ENCODE peak calls at places on chromosomes 11 and 22, in five cellular contexts. L is NCI-H69; E is GM23248; V is astrocyte of the spinal cord; H is stimulated activated CD8-positive, alpha-beta memory T cell treated with anti-CD3 and anti-CD28 coated beads, Interleukin-4, amount 100 ng/mL, for 48 hours. B is an unnamed sample.

GRCh38 chr22:22865311-22866072 is 22.1 kb upstream of the IGLL5 start:
- DNase-seq in H (peak), L (no peak), V (no peak), E (no peak), B (no peak)

GRCh38 chr22:32745251-32745995 is 56.1 kb upstream of the TIMP3 start:
- DNase-seq in L (no peak), V (peak), E (peak), H (no peak), B (no peak)

GRCh38 chr11:1887451-1888346 is 4.0 kb downstream of the PRR33 start:
- DNase-seq in V (no peak), E (no peak), L (no peak), H (no peak), B (no peak)

GRCh38 chr11:130150790-130151189 is 8.8 kb upstream of the ST14 start:
- DNase-seq in L (no peak), H (no peak), V (no peak), E (no peak), B (no peak)

GRCh38 chr11:125408281-125408680 is 87.8 kb downstream of the FEZ1 start:
- DNase-seq in V (no peak), L (peak), E (no peak), H (no peak), B (no peak)

GRCh38 chr11:117724104-117724503 is 72.9 kb downstream of the DSCAML1 start:
- DNase-seq in H (no peak), E (no peak), V (no peak), L (peak), B (no peak)

GRCh38 chr22:30239421-30240405 is 6.8 kb downstream of the LIF start:
- DNase-seq in H (no peak), E (no peak), V (no peak), L (no peak), B (no peak)

GRCh38 chr11:60785806-60786361 is 751 bp downstream of the MS4A10 start:
- DNase-seq in E (peak), L (no peak), V (peak), H (no peak), B (peak)

GRCh38 chr11:122976734-122977454 is 4.7 kb downstream of the BSX start:
- DNase-seq in E (peak), V (no peak), H (peak), L (no peak), B (no peak)

GRCh38 chr11:129192150-129192549 is at the start of gene ARHGAP32:
- DNase-seq in L (peak), V (no peak), H (peak), E (no peak), B (no peak)

GRCh38 chr11:21511835-21512440 is 680.9 kb upstream of the ANO5 start:
- DNase-seq in V (peak), H (peak), L (peak), E (peak), B (no peak)